ENCODE peak calls at places on chromosomes 1 and 21, in five cellular contexts. M, B, E, S and T are unnamed samples.
A peak's percentile ranks its signal among the peaks of the same experiment; 100 is the strongest.

GRCh38 chr21:43740497-43741156 is 21.7 kb downstream of the PDXK start:
- DNase-seq in M (no peak), B (no peak), E (peak; percentile 56), S (peak; percentile 90), T (no peak)

GRCh38 chr1:227809026-227809425 is 6.4 kb upstream of the PRSS38 start:
- DNase-seq in M (no peak), B (no peak), E (no peak), S (no peak), T (no peak)

GRCh38 chr1:204584699-204585372 is 68.6 kb downstream of the MDM4 start:
- DNase-seq in M (no peak), B (no peak), E (peak; percentile 31), S (no peak), T (no peak)

GRCh38 chr1:194865367-194865766 is 1679.0 kb upstream of the B3GALT2 start:
- DNase-seq in M (no peak), B (no peak), E (no peak), S (no peak), T (no peak)

GRCh38 chr1:66519988-66520387 is 14.0 kb upstream of the SGIP1 start:
- DNase-seq in M (no peak), B (no peak), E (no peak), S (no peak), T (no peak)

GRCh38 chr1:84708031-84708430 is 17.8 kb upstream of the SSX2IP start:
- DNase-seq in M (no peak), B (no peak), E (no peak), S (no peak), T (no peak)

GRCh38 chr1:8702121-8702520 is 115.3 kb downstream of the RERE start:
- DNase-seq in M (no peak), B (no peak), E (peak; percentile 57), S (peak; percentile 56), T (no peak)

GRCh38 chr1:30953685-30954084 is 45.1 kb upstream of the SDC3 start:
- DNase-seq in M (no peak), B (no peak), E (no peak), S (no peak), T (no peak)

GRCh38 chr1:92709738-92710137 is 75.2 kb downstream of the EVI5 start:
- DNase-seq in M (peak; percentile 42), B (no peak), E (no peak), S (no peak), T (peak; percentile 53)

GRCh38 chr1:39491146-39491921 is at the start of gene BMP8A:
- DNase-seq in M (peak; percentile 63), B (peak; percentile 60), E (peak; percentile 83), S (peak; percentile 73), T (peak; percentile 65)

GRCh38 chr1:154973344-154974085 is 966 bp upstream of the CKS1B start:
- DNase-seq in M (peak; percentile 98), B (peak; percentile 96), E (peak; percentile 99), S (peak; percentile 98), T (peak; percentile 99)

GRCh38 chr21:41235214-41235613 is 67.3 kb downstream of the BACE2 start:
- DNase-seq in M (no peak), B (no peak), E (no peak), S (no peak), T (no peak)

GRCh38 chr1:113415256-113416189 is 25.2 kb downstream of the MAGI3 start:
- DNase-seq in M (no peak), B (no peak), E (no peak), S (no peak), T (no peak)

GRCh38 chr1:81407463-81407862 is 393.3 kb upstream of the ADGRL2 start:
- DNase-seq in M (no peak), B (no peak), E (no peak), S (no peak), T (no peak)

GRCh38 chr1:224629965-224630364 is 13.8 kb downstream of the CNIH3 start:
- DNase-seq in M (no peak), B (no peak), E (no peak), S (no peak), T (no peak)

GRCh38 chr1:195113471-195113870 is 1494.8 kb downstream of the KCNT2 start:
- DNase-seq in M (no peak), B (no peak), E (no peak), S (no peak), T (no peak)

GRCh38 chr1:188822248-188822647 is 1655.4 kb downstream of the BRINP3 start:
- DNase-seq in M (no peak), B (no peak), E (no peak), S (no peak), T (no peak)

GRCh38 chr1:40351124-40351523 is 22.4 kb upstream of the SMAP2 start:
- DNase-seq in M (no peak), B (no peak), E (no peak), S (no peak), T (no peak)

GRCh38 chr1:39960461-39960958 is 5.6 kb downstream of the MFSD2A start:
- DNase-seq in M (no peak), B (no peak), E (peak; percentile 74), S (peak; percentile 83), T (peak; percentile 83)

GRCh38 chr1:207288315-207288714 is 33.2 kb upstream of the CD55 start:
- DNase-seq in M (no peak), B (no peak), E (no peak), S (no peak), T (no peak)

GRCh38 chr1:75123756-75124155 is 10.4 kb upstream of the LHX8 start:
- DNase-seq in M (no peak), B (no peak), E (no peak), S (no peak), T (no peak)

GRCh38 chr1:192252776-192253175 is 64.0 kb upstream of the RGS21 start:
- DNase-seq in M (no peak), B (no peak), E (no peak), S (no peak), T (no peak)

GRCh38 chr21:35565204-35565611 is 495.1 kb downstream of the SETD4 start:
- DNase-seq in M (peak; percentile 51), B (peak; percentile 50), E (no peak), S (peak; percentile 24), T (no peak)

GRCh38 chr1:65260851-65261473 is 48.4 kb upstream of the DNAJC6 start:
- DNase-seq in M (peak; percentile 57), B (no peak), E (no peak), S (no peak), T (no peak)

GRCh38 chr1:26772687-26773086 is 15.1 kb upstream of the PIGV start:
- DNase-seq in M (no peak), B (no peak), E (no peak), S (no peak), T (no peak)

GRCh38 chr1:18139198-18139981 is 31.8 kb downstream of the IGSF21 start:
- DNase-seq in M (no peak), B (no peak), E (no peak), S (no peak), T (no peak)

GRCh38 chr1:44881011-44881632 is 38.1 kb upstream of the PTCH2 start:
- DNase-seq in M (peak; percentile 54), B (peak; percentile 52), E (no peak), S (no peak), T (no peak)

DNA sequence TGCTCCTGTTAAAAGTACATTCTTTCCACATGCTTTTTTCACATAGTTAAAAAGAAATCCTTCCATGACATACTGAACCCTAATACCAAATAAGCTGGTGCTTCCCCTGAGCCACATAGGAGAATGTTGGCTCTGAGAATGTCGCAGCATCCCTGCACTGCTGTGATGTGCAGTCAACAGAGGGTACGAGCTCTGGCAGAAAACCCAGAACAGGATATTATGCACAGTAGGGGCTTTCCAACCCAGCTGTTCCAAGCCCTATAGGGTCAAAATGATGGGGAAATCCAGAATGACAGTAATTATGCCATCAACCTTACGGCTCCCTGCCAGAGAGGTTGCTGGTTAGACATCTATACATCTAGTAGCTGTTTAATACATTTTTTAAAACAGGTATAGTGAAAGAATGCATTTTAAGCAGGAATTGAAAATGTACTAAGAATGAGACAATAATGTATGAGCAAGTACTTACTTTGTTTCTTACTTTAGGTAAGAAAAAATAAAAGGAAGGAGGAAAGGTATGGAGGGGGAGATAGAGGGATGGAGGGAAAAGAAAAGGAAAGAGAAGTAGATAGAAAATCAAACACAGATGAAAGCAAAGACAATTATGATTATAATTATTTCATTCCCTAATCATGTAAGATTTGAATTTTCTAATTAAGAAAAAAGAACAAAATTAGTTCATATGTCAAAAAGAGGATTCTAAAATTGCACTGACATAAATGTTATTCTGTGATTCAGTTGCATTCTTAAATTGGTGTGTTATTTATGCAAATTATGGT is 126.0 kb downstream of the NR5A2 start:
- DNase-seq in M (no peak), B (no peak), E (no peak), S (no peak), T (no peak)
- TF ChIP-seq POLR2A in M (no peak), B (no peak), E (no peak), S (no peak), T (no peak)

DNA sequence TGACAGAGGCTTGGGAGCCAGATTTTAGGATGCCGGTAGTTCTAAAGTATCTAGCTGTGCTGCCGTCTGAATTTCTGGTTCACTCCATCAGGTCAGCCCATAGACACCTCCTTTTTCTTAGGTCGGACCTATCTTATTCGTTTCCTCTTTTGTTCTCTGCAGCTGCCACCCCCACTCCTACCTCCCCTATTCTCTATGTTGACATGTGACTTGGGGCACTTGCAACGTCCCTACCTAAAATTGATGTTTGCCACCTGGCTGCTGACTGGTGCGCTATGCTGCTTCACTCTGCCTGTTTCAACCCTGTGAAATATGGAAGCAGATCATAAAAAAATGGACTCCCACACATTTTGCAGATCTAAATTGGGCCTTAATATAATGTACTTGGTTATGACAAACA is 55.3 kb downstream of the PBX1 start:
- DNase-seq in M (no peak), B (no peak), E (no peak), S (no peak), T (no peak)
- H3K4me1 ChIP-seq in M (peaks cover 77% of the 10 kb centered on the region), B (peaks cover 83% of the 10 kb centered on the region), E (peaks cover 68% of the 10 kb centered on the region), S (peaks cover 22% of the 10 kb centered on the region), T (no peaks in the 10 kb centered on the region)

DNA sequence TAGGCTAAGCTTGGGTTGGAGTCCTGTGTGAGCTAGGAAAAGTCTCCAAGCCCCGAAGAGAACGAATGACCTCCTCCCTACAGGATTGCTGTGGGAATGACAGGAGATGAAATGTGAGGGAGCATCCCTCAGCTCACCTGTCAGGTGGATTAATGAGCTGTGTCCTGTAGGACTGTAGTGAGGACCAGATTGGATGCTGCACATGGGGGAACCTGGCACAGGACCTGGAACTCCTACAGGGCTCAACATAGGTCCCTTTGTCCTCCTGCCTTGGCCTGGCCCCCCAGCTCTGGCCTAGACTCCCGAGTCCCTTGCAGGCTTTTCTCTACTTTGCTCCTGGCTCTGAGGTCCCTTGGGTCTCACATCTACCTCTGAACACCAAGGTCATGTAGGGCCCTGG is 155.7 kb downstream of the PTPRU start:
- DNase-seq in M (no peak), B (no peak), E (no peak), S (no peak), T (no peak)
- H3K4me3 ChIP-seq in M (no peak overlapping the region), B (no peak overlapping the region), E (no peak overlapping the region), S (no peak overlapping the region), T (no peak overlapping the region)

DNA sequence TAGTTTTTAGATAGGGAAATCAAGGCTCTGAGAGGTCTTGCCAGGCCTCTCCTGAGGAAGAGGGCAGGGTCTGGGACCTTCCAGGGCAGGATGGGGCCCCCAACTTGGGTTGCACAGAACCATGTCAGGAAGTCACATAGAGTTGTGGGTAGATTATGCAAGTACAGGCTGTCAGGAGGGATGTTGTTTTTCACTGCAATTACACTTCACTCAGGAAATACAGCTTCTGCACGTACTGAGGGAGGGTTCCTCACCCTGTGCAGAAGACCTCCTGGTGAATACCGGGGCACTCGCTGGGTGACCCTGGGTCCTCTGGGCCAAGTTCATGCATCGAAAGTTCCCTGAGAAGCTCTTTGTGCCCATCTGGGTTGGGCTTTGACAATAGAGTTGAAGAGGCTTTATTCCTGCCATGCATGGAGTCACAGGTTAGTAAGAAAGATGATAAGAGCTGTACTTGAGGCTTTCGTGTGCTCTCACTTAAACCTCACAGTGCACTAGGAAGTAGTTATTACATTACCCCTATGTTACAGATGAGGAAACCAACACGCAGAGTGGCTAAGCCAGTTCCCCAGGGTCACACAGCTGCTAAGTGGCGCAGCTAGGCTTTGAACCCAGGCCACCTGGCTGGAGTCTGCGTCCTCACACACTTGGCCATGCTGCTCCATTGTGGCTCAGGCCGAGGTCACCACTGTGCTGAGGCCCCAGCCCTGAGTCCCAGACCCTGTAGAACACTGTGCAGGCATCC is 16.2 kb upstream of the TNFRSF1B start:
- DNase-seq in M (no peak), B (peak; percentile 20), E (no peak), S (no peak), T (no peak)
- TF ChIP-seq POLR2A in M (no peak), B (no peak), E (no peak), S (no peak), T (peak; percentile 7)